ENCODE peak calls at places on chromosomes 16 and 17, in seven cellular contexts. A is stomach; R is H7; U is WERI-Rb-1; Q is tibial artery; L is heart right ventricle; G is CD4-positive, alpha-beta memory T cell. F is an unnamed sample.
A peak's percentile ranks its signal among the peaks of the same experiment; 100 is the strongest.

GRCh38 chr17:10349403-10349802 is 23.4 kb downstream of the MYH13 start:
- DNase-seq in L (no peak), U (no peak), Q (no peak), A (no peak), G (no peak), R (peak; percentile 64), F (no peak)

GRCh38 chr16:68230956-68231355 is 5.0 kb downstream of the ESRP2 start:
- DNase-seq in L (no peak), R (no peak), A (no peak), U (no peak), G (no peak), Q (no peak), F (no peak)

GRCh38 chr17:73564856-73565255 is 79.4 kb downstream of the SDK2 start:
- DNase-seq in U (no peak), Q (no peak), R (no peak), A (no peak), G (no peak), L (no peak), F (no peak)

GRCh38 chr16:88846088-88846487 is 10.7 kb downstream of the GALNS start:
- DNase-seq in R (no peak), Q (no peak), L (no peak), A (no peak), G (no peak), U (no peak), F (no peak)

GRCh38 chr17:65345261-65346060 is 208.3 kb downstream of the RGS9 start:
- DNase-seq in Q (no peak), G (no peak), R (no peak), L (no peak), U (no peak), A (no peak), F (peak; percentile 36)

GRCh38 chr16:50273382-50273690 is 7.0 kb downstream of the ADCY7 start:
- DNase-seq in L (no peak), G (no peak), A (no peak), U (no peak), Q (peak; percentile 42), R (no peak), F (no peak)

GRCh38 chr17:60964160-60964559 is 286.5 kb downstream of the BCAS3 start:
- DNase-seq in U (no peak), R (no peak), Q (no peak), G (no peak), L (no peak), A (no peak), F (no peak)

GRCh38 chr17:65109990-65110680 is 27.0 kb upstream of the RGS9 start:
- DNase-seq in U (no peak), L (no peak), A (no peak), G (no peak), R (no peak), Q (no peak), F (no peak)

GRCh38 chr17:80331820-80332219 is 71.2 kb downstream of the RNF213 start:
- DNase-seq in G (no peak), L (no peak), U (no peak), R (no peak), A (no peak), Q (peak; percentile 51), F (no peak)

GRCh38 chr17:29870836-29871430 is 59.1 kb downstream of the SSH2 start:
- DNase-seq in R (no peak), A (no peak), Q (no peak), G (no peak), L (no peak), U (no peak), F (no peak)

GRCh38 chr16:8516471-8516870 is 73.8 kb downstream of the TMEM114 start:
- DNase-seq in Q (no peak), A (no peak), U (no peak), R (no peak), G (no peak), L (no peak), F (no peak)

GRCh38 chr16:79419148-79419547 is 181.4 kb downstream of the MAF start:
- DNase-seq in L (no peak), Q (no peak), G (no peak), R (no peak), U (no peak), A (no peak), F (no peak)

GRCh38 chr16:62208934-62209333 is 172.7 kb upstream of the CDH8 start:
- DNase-seq in G (no peak), L (no peak), A (no peak), U (no peak), R (no peak), Q (no peak), F (no peak)

GRCh38 chr17:80516533-80516932 is 28.1 kb upstream of the RPTOR start:
- DNase-seq in A (no peak), U (peak; percentile 73), Q (no peak), G (no peak), R (no peak), L (no peak), F (no peak)

GRCh38 chr17:18309202-18309601 is 5.6 kb downstream of the TOP3A start:
- DNase-seq in G (no peak), A (no peak), U (no peak), L (no peak), R (no peak), Q (no peak), F (no peak)

GRCh38 chr17:80646328-80646727 is 101.7 kb downstream of the RPTOR start:
- DNase-seq in R (no peak), A (no peak), U (no peak), L (no peak), Q (no peak), G (no peak), F (no peak)

GRCh38 chr17:80750263-80750662 is 205.6 kb downstream of the RPTOR start:
- DNase-seq in Q (no peak), L (no peak), A (no peak), R (peak; percentile 59), U (no peak), G (no peak), F (peak; percentile 24)

GRCh38 chr16:1481906-1482835 is 6.6 kb downstream of the PTX4 start:
- DNase-seq in Q (no peak), L (no peak), A (no peak), R (no peak), G (no peak), U (no peak), F (no peak)

GRCh38 chr16:26772503-26772902 is 294.2 kb upstream of the C16orf82 start:
- DNase-seq in L (no peak), R (no peak), Q (no peak), G (no peak), A (no peak), U (no peak), F (no peak)

GRCh38 chr17:57552114-57552601 is 192.9 kb downstream of the CCDC182 start:
- DNase-seq in R (peak; percentile 86), L (peak; percentile 37), U (peak; percentile 95), Q (no peak), A (no peak), G (no peak), F (peak; percentile 40)

GRCh38 chr16:56876048-56876447 is 11.0 kb downstream of the SLC12A3 start:
- DNase-seq in Q (no peak), R (no peak), L (no peak), G (no peak), U (no peak), A (no peak), F (no peak)

GRCh38 chr17:5080591-5080990 is 2.3 kb downstream of the ZFP3 start:
- DNase-seq in G (no peak), A (no peak), R (no peak), U (no peak), Q (no peak), L (no peak), F (no peak)

GRCh38 chr17:5078106-5079028 is at the start of gene ZFP3:
- DNase-seq in Q (peak; percentile 89), G (peak; percentile 74), R (peak; percentile 80), U (peak; percentile 92), A (peak; percentile 87), L (peak; percentile 87), F (peak; percentile 62)

DNA sequence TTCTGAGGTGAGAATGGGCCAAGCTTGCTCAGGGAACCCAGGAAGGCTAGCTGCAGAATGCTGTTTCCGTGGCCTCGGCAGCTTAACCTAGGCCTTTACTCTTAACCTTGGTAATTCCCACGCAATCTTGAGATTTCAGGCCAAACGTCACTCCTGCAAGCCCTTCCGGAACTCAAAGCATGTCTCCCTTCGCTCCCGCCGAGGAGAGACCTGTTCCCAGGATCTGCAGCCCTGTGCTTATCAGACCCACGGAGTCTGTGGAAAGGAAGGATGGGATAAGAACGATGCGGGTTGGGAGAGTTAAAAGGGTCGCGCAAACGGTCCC is 524 bp upstream of the ZFP3 start:
- DNase-seq in G (no peak), A (no peak), R (no peak), L (no peak), U (no peak), Q (no peak), F (no peak)
- H3K4me3 ChIP-seq in G (peak overlapping the region; percentile 76), A (peak overlapping the region; percentile 94), R (peak overlapping the region; percentile 47), L (peak overlapping the region; percentile 62), U (peak overlapping the region; percentile 83), Q (peak overlapping the region; percentile 90), F (peak overlapping the region; percentile 81)

GRCh38 chr17:67528751-67529436 is 151.8 kb downstream of the PITPNC1 start:
- DNase-seq in A (peak; percentile 80), U (peak; percentile 92), L (peak; percentile 74), G (no peak), Q (peak; percentile 83), R (peak; percentile 75), F (no peak)
- H3K27me3 ChIP-seq in A (no peaks in the 10 kb centered on the region), U (no peaks in the 10 kb centered on the region), L (no peaks in the 10 kb centered on the region), G (no peaks in the 10 kb centered on the region), Q (no peaks in the 10 kb centered on the region), R (no peaks in the 10 kb centered on the region), F (no peaks in the 10 kb centered on the region)

DNA sequence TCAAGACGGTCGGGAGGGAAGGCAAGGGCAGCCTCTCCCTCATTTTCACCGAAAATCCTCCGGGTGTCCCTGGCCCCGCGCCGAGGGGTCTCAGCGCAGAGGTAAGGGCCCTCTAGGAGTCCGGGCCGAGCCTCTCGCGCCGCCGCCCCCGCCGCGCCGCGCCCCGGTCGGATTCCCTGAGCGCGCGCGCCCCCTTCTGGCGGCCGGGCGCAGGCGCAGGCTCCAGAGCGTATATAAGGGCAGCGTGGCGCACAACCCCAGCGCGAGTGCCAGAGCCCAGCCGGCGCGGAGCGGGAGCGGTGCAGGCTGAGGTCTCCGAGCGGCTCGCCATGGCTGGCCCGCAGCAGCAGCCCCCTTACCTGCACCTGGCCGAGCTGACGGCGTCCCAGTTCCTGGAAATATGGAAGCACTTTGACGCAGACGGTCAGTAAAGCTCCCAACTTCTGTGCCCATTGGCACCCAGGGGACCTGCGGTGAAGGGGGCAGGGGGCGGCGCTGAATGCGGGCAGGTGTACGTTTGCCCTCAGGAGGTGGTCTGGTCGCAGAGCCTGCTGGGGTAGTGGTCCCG is at the start of gene CALB2:
- DNase-seq in A (peak; percentile 79), G (peak; percentile 61), R (peak; percentile 95), U (peak; percentile 61), L (peak; percentile 35), Q (peak; percentile 69), F (peak; percentile 59)
- H3K4me3 ChIP-seq in A (peak within 1 kb of the TSS; percentile 30), G (no peak within 1 kb of the TSS), R (peak within 1 kb of the TSS; percentile 24), U (peak within 1 kb of the TSS; percentile 46), L (no peak within 1 kb of the TSS), Q (no peak within 1 kb of the TSS), F (no peak within 1 kb of the TSS)

DNA sequence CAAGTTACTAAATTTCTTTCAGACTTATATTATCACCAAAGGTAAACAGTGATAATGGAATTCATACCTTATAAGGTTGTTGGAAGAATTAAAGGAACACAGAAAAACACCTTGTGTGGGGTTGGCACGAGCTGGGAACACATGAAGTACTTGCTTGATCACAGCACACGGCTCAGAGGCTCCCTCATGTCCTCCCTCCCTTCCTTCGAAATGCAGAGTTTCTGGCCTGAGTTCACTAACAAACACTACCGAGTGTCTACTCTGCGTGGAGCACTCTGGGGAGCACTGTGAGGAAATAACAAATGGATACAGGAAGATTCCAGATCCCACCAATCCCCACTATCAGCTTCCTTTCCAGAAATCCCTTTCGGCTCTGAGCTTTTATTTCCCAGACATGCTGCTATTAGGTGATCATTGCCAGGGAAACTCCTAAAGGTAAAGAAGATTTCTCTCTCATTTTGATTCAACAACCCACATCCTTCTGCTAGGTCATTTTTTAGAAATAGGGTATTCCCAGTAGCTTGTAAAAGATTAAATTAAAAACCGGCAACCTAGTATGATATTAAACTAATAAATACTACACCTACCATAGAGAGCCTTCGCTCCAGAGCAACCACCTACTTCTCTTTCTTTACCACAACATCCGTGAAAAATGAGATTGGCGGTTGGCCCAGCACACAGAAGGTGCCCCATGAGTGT is 6.1 kb upstream of the HNF1B start:
- DNase-seq in R (no peak), G (no peak), A (no peak), U (no peak), L (no peak), Q (no peak), F (no peak)
- H3K27me3 ChIP-seq in R (peaks cover 28% of the 10 kb centered on the region), G (peaks cover 3% of the 10 kb centered on the region), A (peaks cover 3% of the 10 kb centered on the region), U (no peaks in the 10 kb centered on the region), L (peaks cover 54% of the 10 kb centered on the region), Q (peaks cover 39% of the 10 kb centered on the region), F (no peaks in the 10 kb centered on the region)

F was measured in naive thymus-derived CD4-positive, alpha-beta T cell.